ENCODE peak calls at places on chromosomes 2 and 18, in four cellular contexts. I is activated effector memory CD4-positive, alpha-beta T cell treated with anti-CD3 and anti-CD28 coated beads, Interleukin-2, amount 50 U/mL, for 16 hours; Q is SIG-M5; K is CD8-positive, alpha-beta memory T cell. T is an unnamed sample.

GRCh38 chr18:37019157-37019571 is 190.2 kb downstream of the KIAA1328 start:
- DNase-seq in I (no peak), Q (no peak), K (peak), T (no peak)

GRCh38 chr2:74953796-74954499 is 4.5 kb upstream of the POLE4 start:
- DNase-seq in I (no peak), K (no peak), Q (no peak), T (no peak)

GRCh38 chr2:23058435-23058834 is 326.5 kb upstream of the KLHL29 start:
- DNase-seq in Q (no peak), K (no peak), I (no peak), T (no peak)

GRCh38 chr2:128162266-128162665 is 71.3 kb downstream of the UGGT1 start:
- DNase-seq in Q (no peak), I (no peak), K (no peak), T (no peak)

GRCh38 chr2:181656450-181657261 is at the start of gene CERKL:
- DNase-seq in I (no peak), Q (no peak), K (no peak), T (no peak)

GRCh38 chr2:176088048-176088936 is 4.2 kb upstream of the HOXD13 start:
- DNase-seq in Q (no peak), I (peak), K (no peak), T (no peak)

GRCh38 chr2:197705912-197706838 is 1.0 kb downstream of the MARS2 start:
- DNase-seq in Q (no peak), I (peak), K (no peak), T (no peak)

GRCh38 chr2:174821628-174822027 is 57.4 kb upstream of the CHRNA1 start:
- DNase-seq in Q (no peak), K (no peak), I (no peak), T (no peak)

GRCh38 chr18:60003610-60004185 is 103.9 kb downstream of the PMAIP1 start:
- DNase-seq in Q (no peak), I (no peak), K (no peak), T (no peak)

GRCh38 chr2:28589746-28590463 is 94.0 kb downstream of the PLB1 start:
- DNase-seq in Q (no peak), K (no peak), I (peak), T (peak)